ENCODE peak calls at places on chromosomes 7 and 10, in six cellular contexts. C, I, Z, F, J and X are unnamed samples.

GRCh38 chr7:116354546-116355422 is 144.4 kb downstream of the TES start:
- DNase-seq in F (peak), C (peak), Z (no peak), J (no peak), I (peak), X (peak)

GRCh38 chr10:29279779-29280535 is 8.9 kb upstream of the LYZL1 start:
- DNase-seq in I (no peak), J (no peak), Z (no peak), C (no peak), F (no peak), X (no peak)

GRCh38 chr7:137953043-137953691 is 48.7 kb downstream of the CREB3L2 start:
- DNase-seq in I (no peak), Z (no peak), C (no peak), J (no peak), F (peak), X (peak)

GRCh38 chr10:104267721-104268690 is 978 bp upstream of the GSTO2 start:
- DNase-seq in I (no peak), F (no peak), Z (peak), J (no peak), C (no peak), X (no peak)

GRCh38 chr7:70512719-70513118 is 619.2 kb upstream of the GALNT17 start:
- DNase-seq in F (no peak), Z (no peak), I (no peak), J (no peak), C (no peak), X (no peak)

GRCh38 chr10:8731415-8732110 is 677.1 kb downstream of the GATA3 start:
- DNase-seq in J (no peak), F (no peak), I (no peak), C (no peak), Z (no peak), X (no peak)

GRCh38 chr10:22986771-22987542 is 59.1 kb downstream of the ARMC3 start:
- DNase-seq in J (no peak), I (no peak), C (no peak), Z (no peak), F (peak), X (peak)

GRCh38 chr10:118101501-118101900 is 54.8 kb upstream of the RAB11FIP2 start:
- DNase-seq in J (no peak), I (peak), F (peak), Z (no peak), C (no peak), X (peak)

GRCh38 chr7:136728945-136729344 is 139.5 kb upstream of the CHRM2 start:
- DNase-seq in C (peak), Z (no peak), J (no peak), I (no peak), F (no peak), X (no peak)

GRCh38 chr10:120953897-120954296 is 102.7 kb downstream of the WDR11 start:
- DNase-seq in I (no peak), C (peak), Z (no peak), J (no peak), F (no peak), X (peak)

GRCh38 chr10:17764142-17764541 is 12.1 kb downstream of the TMEM236 start:
- DNase-seq in Z (no peak), J (no peak), F (no peak), I (no peak), C (no peak), X (no peak)

GRCh38 chr10:121598261-121599249 is at the start of gene FGFR2:
- DNase-seq in I (no peak), Z (peak), C (peak), J (no peak), F (no peak), X (peak)

GRCh38 chr10:17453377-17454091 is 861 bp downstream of the ST8SIA6 start:
- DNase-seq in I (no peak), F (peak), J (no peak), C (peak), Z (peak), X (peak)

GRCh38 chr10:68301790-68302502 is 29.9 kb upstream of the HNRNPH3 start:
- DNase-seq in J (no peak), C (no peak), I (peak), F (peak), Z (no peak), X (peak)

GRCh38 chr10:104247513-104248146 is 7.1 kb upstream of the GSTO1 start:
- DNase-seq in Z (no peak), F (no peak), I (no peak), J (no peak), C (no peak), X (no peak)

GRCh38 chr10:23116696-23117095 is 21.3 kb downstream of the MSRB2 start:
- DNase-seq in Z (no peak), F (no peak), C (no peak), J (no peak), I (no peak), X (no peak)

GRCh38 chr7:94647295-94647694 is 8.6 kb downstream of the SGCE start:
- DNase-seq in F (no peak), I (no peak), J (no peak), C (no peak), Z (no peak), X (no peak)

GRCh38 chr7:22587322-22587721 is 87.3 kb upstream of the STEAP1B start:
- DNase-seq in F (peak), I (no peak), Z (no peak), J (no peak), C (no peak), X (peak)

GRCh38 chr7:155288055-155288454 is 9.6 kb upstream of the INSIG1 start:
- DNase-seq in I (no peak), C (no peak), Z (no peak), F (no peak), J (no peak), X (no peak)

GRCh38 chr10:22054946-22055345 is 51.4 kb upstream of the DNAJC1 start:
- DNase-seq in I (no peak), Z (no peak), J (no peak), C (no peak), F (peak), X (peak)

GRCh38 chr7:122652851-122653250 is 46.1 kb downstream of the RNF133 start:
- DNase-seq in C (no peak), I (no peak), F (no peak), Z (no peak), J (no peak), X (no peak)

GRCh38 chr7:47228386-47229014 is 353.4 kb downstream of the TNS3 start:
- DNase-seq in C (peak), I (no peak), Z (no peak), F (peak), J (no peak), X (no peak)

GRCh38 chr10:16779375-16779774 is 37.8 kb downstream of the RSU1 start:
- DNase-seq in C (no peak), Z (peak), I (peak), F (no peak), J (no peak), X (no peak)

GRCh38 chr7:92956575-92956974 is 120.2 kb upstream of the CDK6 start:
- DNase-seq in Z (no peak), C (no peak), J (no peak), I (no peak), F (no peak), X (no peak)

GRCh38 chr10:63200416-63200815 is 67.3 kb downstream of the NRBF2 start:
- DNase-seq in Z (no peak), J (no peak), I (no peak), F (no peak), C (no peak), X (peak)

GRCh38 chr10:110759523-110759922 is 112.2 kb upstream of the PDCD4 start:
- DNase-seq in J (no peak), C (no peak), I (no peak), Z (no peak), F (no peak), X (no peak)

GRCh38 chr7:111529507-111530355 is 32.6 kb downstream of the IMMP2L start:
- DNase-seq in Z (no peak), I (no peak), C (no peak), J (no peak), F (no peak), X (peak)

GRCh38 chr10:19290770-19291169 is 242.2 kb downstream of the MALRD1 start:
- DNase-seq in J (no peak), C (no peak), Z (no peak), I (no peak), F (no peak), X (no peak)

GRCh38 chr10:97230146-97230545 is 44.4 kb upstream of the SLIT1 start:
- DNase-seq in Z (no peak), C (no peak), J (no peak), F (peak), I (no peak), X (peak)

GRCh38 chr10:89576696-89577095 is 41.3 kb upstream of the SLC16A12 start:
- DNase-seq in I (no peak), Z (no peak), C (no peak), J (no peak), F (no peak), X (no peak)

GRCh38 chr10:50992972-50993766 is 81.1 kb upstream of the PRKG1 start:
- DNase-seq in F (peak), J (no peak), I (peak), C (peak), Z (no peak), X (peak)

GRCh38 chr7:81008901-81009300 is 90.0 kb upstream of the SEMA3C start:
- DNase-seq in I (no peak), C (no peak), Z (no peak), J (no peak), F (no peak), X (no peak)

GRCh38 chr10:119007211-119007574 is 22.3 kb upstream of the NANOS1 start:
- DNase-seq in F (no peak), I (no peak), Z (no peak), J (no peak), C (no peak), X (no peak)